ENCODE peak calls at places on chromosomes 12 and 14, in eight cellular contexts. P is stomach, D is K562, B is sigmoid colon, F is GM12878, L is transverse colon, H is SK-N-SH, E is suprapubic skin. K is an unnamed sample.

GRCh38 chr14:81681466-81681865 is 147.8 kb upstream of the SEL1L start:
- DNase-seq in H (no peak), P (no peak), F (no peak), B (no peak), D (no peak), L (no peak), E (no peak), K (no peak)

GRCh38 chr12:105262461-105263184 is 26.6 kb upstream of the APPL2 start:
- DNase-seq in D (no peak), H (no peak), P (no peak), E (no peak), B (no peak), F (no peak), L (no peak), K (peak; percentile 21)

GRCh38 chr12:87274594-87275245 is 754.5 kb downstream of the C12orf50 start:
- DNase-seq in B (no peak), H (peak; percentile 17), D (peak; percentile 10), E (no peak), F (no peak), P (no peak), L (no peak), K (no peak)

GRCh38 chr12:39772708-39773665 is 153.4 kb upstream of the ABCD2 start:
- DNase-seq in H (no peak), B (no peak), L (no peak), P (no peak), F (no peak), E (no peak), D (no peak), K (no peak)

GRCh38 chr14:52494444-52494843 is 57.9 kb downstream of the TXNDC16 start:
- DNase-seq in E (no peak), P (no peak), B (no peak), H (no peak), D (no peak), L (no peak), F (no peak), K (no peak)

GRCh38 chr12:22978962-22979361 is 354.0 kb downstream of the ETNK1 start:
- DNase-seq in B (no peak), H (peak; percentile 11), E (no peak), F (no peak), L (no peak), D (no peak), P (no peak), K (no peak)

GRCh38 chr12:31644536-31644935 is 15.0 kb upstream of the ETFBKMT start:
- DNase-seq in D (no peak), E (no peak), B (no peak), F (no peak), H (no peak), L (no peak), P (peak; percentile 10), K (no peak)

GRCh38 chr14:41718477-41719166 is 111.9 kb downstream of the LRFN5 start:
- DNase-seq in F (no peak), P (no peak), E (no peak), B (no peak), H (no peak), D (no peak), L (no peak), K (no peak)

GRCh38 chr12:6943719-6944380 is at the start of the genes C12orf57 and RNU7-1:
- DNase-seq in H (peak; percentile 86), P (peak; percentile 79), F (peak; percentile 93), E (peak; percentile 86), L (peak; percentile 87), B (peak; percentile 92), D (peak; percentile 54), K (no peak)

GRCh38 chr12:946656-947055 is 2.8 kb downstream of the RAD52 start:
- DNase-seq in F (peak; percentile 24), E (no peak), B (no peak), P (no peak), H (no peak), L (no peak), D (no peak), K (no peak)

GRCh38 chr14:96727076-96727475 is 70.1 kb upstream of the VRK1 start:
- DNase-seq in B (peak; percentile 1), D (no peak), F (no peak), H (no peak), P (no peak), E (no peak), L (no peak), K (no peak)

GRCh38 chr12:32780111-32780510 is 24.4 kb upstream of the YARS2 start:
- DNase-seq in L (no peak), F (no peak), P (no peak), D (no peak), H (no peak), B (no peak), E (no peak), K (no peak)

GRCh38 chr12:41433460-41433859 is 245.3 kb downstream of the PDZRN4 start:
- DNase-seq in E (no peak), H (no peak), F (no peak), P (no peak), B (no peak), L (no peak), D (no peak), K (no peak)

GRCh38 chr14:90140956-90141316 is 79.1 kb downstream of the KCNK13 start:
- DNase-seq in B (no peak), D (no peak), E (no peak), F (no peak), L (no peak), P (no peak), H (no peak), K (no peak)

GRCh38 chr12:113005759-113006158 is 27.4 kb downstream of the OAS2 start:
- DNase-seq in L (no peak), D (peak; percentile 48), B (no peak), H (peak; percentile 40), P (no peak), E (no peak), F (no peak), K (no peak)

GRCh38 chr12:65533177-65533883 is 254.8 kb downstream of the MSRB3 start:
- DNase-seq in B (no peak), E (no peak), F (no peak), D (no peak), P (no peak), H (no peak), L (no peak), K (no peak)

GRCh38 chr14:79659995-79660975 is 551.0 kb downstream of the DIO2 start:
- DNase-seq in H (no peak), E (no peak), L (no peak), D (no peak), F (peak; percentile 40), P (no peak), B (no peak), K (no peak)

DNA sequence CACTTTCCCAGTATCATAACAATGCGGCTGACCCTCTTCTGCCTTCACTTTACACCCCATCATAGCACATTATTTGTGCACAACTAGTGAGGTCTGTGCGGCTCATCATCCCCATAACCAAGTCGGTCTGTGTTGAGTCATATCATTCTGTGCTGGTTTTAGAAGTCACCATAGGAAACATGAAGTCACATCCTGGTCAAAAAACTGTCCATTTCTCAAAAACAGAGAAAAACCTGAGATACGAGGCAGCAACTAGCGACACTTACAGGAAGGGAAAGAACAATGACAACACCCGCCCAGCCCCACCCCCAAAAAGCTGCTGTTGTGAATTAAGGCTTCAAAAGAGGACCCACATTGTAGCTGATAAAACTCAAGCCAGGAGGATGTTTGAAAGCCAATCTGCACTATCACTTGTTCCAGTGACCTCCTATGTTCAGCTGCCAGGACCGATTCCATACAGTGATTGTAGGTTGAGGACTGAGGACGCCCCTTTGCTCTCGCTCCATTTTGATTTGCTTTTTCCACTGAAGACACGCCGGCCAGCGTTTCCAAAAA is 87.7 kb downstream of the DUSP16 start:
- DNase-seq in F (peak; percentile 87), E (no peak), P (no peak), B (no peak), L (no peak), H (no peak), D (peak; percentile 18), K (no peak)
- TF ChIP-seq POLR2AphosphoS5 in F (peak; percentile 52), E (no peak), P (no peak), B (no peak), L (no peak), H (no peak), D (peak; percentile 17), K (no peak)

GRCh38 chr12:124921200-124922008 is 7.0 kb upstream of the UBC start:
- DNase-seq in E (peak; percentile 66), F (peak; percentile 97), H (peak; percentile 41), L (peak; percentile 78), D (peak; percentile 30), P (peak; percentile 63), B (peak; percentile 72), K (no peak)

GRCh38 chr12:124917135-124917840 is 2.8 kb upstream of the UBC start:
- DNase-seq in H (peak; percentile 83), P (peak; percentile 96), F (peak; percentile 98), D (peak; percentile 77), L (peak; percentile 97), B (peak; percentile 100), E (peak; percentile 98), K (peak; percentile 99)

GRCh38 chr12:124920353-124920935 is 6.0 kb upstream of the UBC start:
- DNase-seq in L (no peak), D (no peak), P (no peak), H (no peak), F (no peak), E (peak; percentile 9), B (no peak), K (no peak)

GRCh38 chr12:124917841-124918621 is 3.6 kb upstream of the UBC start:
- DNase-seq in P (no peak), F (no peak), H (no peak), B (peak; percentile 69), E (peak; percentile 59), L (no peak), D (no peak), K (no peak)

DNA sequence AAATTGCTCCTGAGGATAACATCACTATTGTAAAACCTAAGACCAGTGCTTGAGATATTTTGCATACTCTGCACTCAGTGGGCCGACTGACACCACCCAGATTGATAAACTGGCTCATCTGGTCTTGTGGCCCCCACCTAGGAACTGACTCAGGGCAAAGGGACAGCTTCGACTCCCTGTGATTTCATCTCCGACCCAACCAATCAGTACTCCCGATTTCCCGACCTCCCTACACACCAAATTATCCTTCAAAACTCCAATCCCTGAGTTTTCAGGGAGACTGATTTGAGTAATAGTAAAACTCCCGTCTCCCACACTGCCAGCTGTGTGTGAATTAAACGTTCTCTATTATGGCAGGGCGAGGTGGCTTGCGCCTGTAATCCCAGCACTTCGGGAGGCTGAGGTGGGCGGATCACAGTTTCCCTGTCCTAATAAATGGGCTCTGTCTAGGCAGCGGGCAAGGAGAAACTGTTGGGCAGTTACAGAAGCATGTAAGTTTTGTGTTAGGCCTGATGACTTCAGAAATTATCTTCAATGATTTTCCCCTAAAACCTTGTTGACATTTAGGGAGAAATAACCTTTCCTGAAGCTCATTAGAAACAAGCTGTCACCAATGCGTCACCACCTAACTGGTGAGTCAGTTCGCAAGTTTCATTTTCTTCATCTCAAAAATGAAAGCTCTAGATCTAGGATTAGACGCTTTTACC is 5.3 kb upstream of the UBC start:
- DNase-seq in H (no peak), E (no peak), D (no peak), F (peak; percentile 76), L (no peak), B (peak; percentile 54), P (no peak), K (no peak)
- TF ChIP-seq EP300 in H (no peak), E (no peak), D (no peak), F (peak; percentile 99), L (no peak), B (no peak), P (no peak), K (no peak)

GRCh38 chr14:34693228-34693939 is 21.0 kb downstream of the CFL2 start:
- DNase-seq in B (no peak), F (no peak), P (peak; percentile 51), E (no peak), L (peak; percentile 64), D (peak; percentile 25), H (no peak), K (no peak)
- TF ChIP-seq POLR2AphosphoS5 in B (no peak), F (no peak), P (no peak), E (no peak), L (no peak), D (no peak), H (no peak), K (no peak)

GRCh38 chr14:55701638-55702037 is 121.6 kb downstream of the KTN1 start:
- DNase-seq in B (no peak), F (peak; percentile 45), L (no peak), P (no peak), H (no peak), E (no peak), D (no peak), K (peak; percentile 26)
- TF ChIP-seq EP300 in B (no peak), F (no peak), L (no peak), P (no peak), H (no peak), E (no peak), D (no peak), K (no peak)